ENCODE peak calls at places on chromosomes 12 and 14, in ten cellular contexts. One of them, this sample, is unnamed.
A peak's percentile ranks its signal among the peaks of the same experiment; 100 is the strongest.

GRCh38 chr12:21566907-21567355 is 37.7 kb downstream of the GYS2 start:
- DNase-seq in CD4-positive, alpha-beta T cell: no peak
- DNase-seq in left ventricle myocardium inferior: no peak
- DNase-seq in NCI-H1105 treated with DMSO at 0.1 percent for 48 hours: no peak
- DNase-seq in iris pigment epithelial cell: no peak
- DNase-seq in stimulated activated CD4-positive, alpha-beta T cell treated with anti-CD3 and anti-CD28 coated beads, Interleukin-12 subunit alpha, Interleukin-12 subunit beta, amount 100 ng/mL, for 24 hours: no peak
- DNase-seq in RWPE1: no peak
- DNase-seq in nephron progenitor cell: no peak
- DNase-seq in NCI-H187: no peak
- DNase-seq in activated naive CD8-positive, alpha-beta T cell treated with anti-CD3 and anti-CD28 coated beads, Interleukin-2, amount 10 ng/mL, durations not matched to agents 7 days and 5 days: no peak
- DNase-seq in this sample: no peak

GRCh38 chr14:74867673-74868072 is 8.3 kb downstream of the PROX2 start:
- DNase-seq in CD4-positive, alpha-beta T cell: peak; percentile 36
- DNase-seq in NCI-H187: no peak
- DNase-seq in left ventricle myocardium inferior: no peak
- DNase-seq in RWPE1: no peak
- DNase-seq in stimulated activated CD4-positive, alpha-beta T cell treated with anti-CD3 and anti-CD28 coated beads, Interleukin-12 subunit alpha, Interleukin-12 subunit beta, amount 100 ng/mL, for 24 hours: no peak
- DNase-seq in NCI-H1105 treated with DMSO at 0.1 percent for 48 hours: no peak
- DNase-seq in activated naive CD8-positive, alpha-beta T cell treated with anti-CD3 and anti-CD28 coated beads, Interleukin-2, amount 10 ng/mL, durations not matched to agents 7 days and 5 days: peak; percentile 69
- DNase-seq in nephron progenitor cell: no peak
- DNase-seq in iris pigment epithelial cell: peak; percentile 54
- DNase-seq in this sample: peak; percentile 65

GRCh38 chr14:33570717-33571058 is 380.2 kb downstream of the EGLN3 start:
- DNase-seq in nephron progenitor cell: no peak
- DNase-seq in iris pigment epithelial cell: no peak
- DNase-seq in left ventricle myocardium inferior: no peak
- DNase-seq in NCI-H187: no peak
- DNase-seq in CD4-positive, alpha-beta T cell: no peak
- DNase-seq in stimulated activated CD4-positive, alpha-beta T cell treated with anti-CD3 and anti-CD28 coated beads, Interleukin-12 subunit alpha, Interleukin-12 subunit beta, amount 100 ng/mL, for 24 hours: no peak
- DNase-seq in NCI-H1105 treated with DMSO at 0.1 percent for 48 hours: no peak
- DNase-seq in RWPE1: no peak
- DNase-seq in activated naive CD8-positive, alpha-beta T cell treated with anti-CD3 and anti-CD28 coated beads, Interleukin-2, amount 10 ng/mL, durations not matched to agents 7 days and 5 days: no peak
- DNase-seq in this sample: no peak

GRCh38 chr12:9651265-9651729 is 18.2 kb upstream of the CLEC2D start:
- DNase-seq in iris pigment epithelial cell: peak; percentile 74
- DNase-seq in left ventricle myocardium inferior: no peak
- DNase-seq in nephron progenitor cell: no peak
- DNase-seq in stimulated activated CD4-positive, alpha-beta T cell treated with anti-CD3 and anti-CD28 coated beads, Interleukin-12 subunit alpha, Interleukin-12 subunit beta, amount 100 ng/mL, for 24 hours: no peak
- DNase-seq in NCI-H187: no peak
- DNase-seq in NCI-H1105 treated with DMSO at 0.1 percent for 48 hours: no peak
- DNase-seq in activated naive CD8-positive, alpha-beta T cell treated with anti-CD3 and anti-CD28 coated beads, Interleukin-2, amount 10 ng/mL, durations not matched to agents 7 days and 5 days: peak; percentile 65
- DNase-seq in CD4-positive, alpha-beta T cell: no peak
- DNase-seq in RWPE1: no peak
- DNase-seq in this sample: peak; percentile 75

GRCh38 chr12:130955238-130955816 is 1.6 kb downstream of the ADGRD1 start:
- DNase-seq in NCI-H187: no peak
- DNase-seq in iris pigment epithelial cell: no peak
- DNase-seq in stimulated activated CD4-positive, alpha-beta T cell treated with anti-CD3 and anti-CD28 coated beads, Interleukin-12 subunit alpha, Interleukin-12 subunit beta, amount 100 ng/mL, for 24 hours: no peak
- DNase-seq in RWPE1: no peak
- DNase-seq in activated naive CD8-positive, alpha-beta T cell treated with anti-CD3 and anti-CD28 coated beads, Interleukin-2, amount 10 ng/mL, durations not matched to agents 7 days and 5 days: no peak
- DNase-seq in nephron progenitor cell: no peak
- DNase-seq in CD4-positive, alpha-beta T cell: no peak
- DNase-seq in left ventricle myocardium inferior: peak; percentile 38
- DNase-seq in NCI-H1105 treated with DMSO at 0.1 percent for 48 hours: no peak
- DNase-seq in this sample: no peak

GRCh38 chr12:113889806-113890581 is 76.1 kb downstream of the RBM19 start:
- DNase-seq in left ventricle myocardium inferior: no peak
- DNase-seq in stimulated activated CD4-positive, alpha-beta T cell treated with anti-CD3 and anti-CD28 coated beads, Interleukin-12 subunit alpha, Interleukin-12 subunit beta, amount 100 ng/mL, for 24 hours: no peak
- DNase-seq in NCI-H1105 treated with DMSO at 0.1 percent for 48 hours: no peak
- DNase-seq in activated naive CD8-positive, alpha-beta T cell treated with anti-CD3 and anti-CD28 coated beads, Interleukin-2, amount 10 ng/mL, durations not matched to agents 7 days and 5 days: no peak
- DNase-seq in NCI-H187: no peak
- DNase-seq in iris pigment epithelial cell: no peak
- DNase-seq in nephron progenitor cell: no peak
- DNase-seq in CD4-positive, alpha-beta T cell: no peak
- DNase-seq in RWPE1: no peak
- DNase-seq in this sample: no peak

GRCh38 chr14:69664865-69665526 is 53.6 kb downstream of the SUSD6 start:
- DNase-seq in NCI-H1105 treated with DMSO at 0.1 percent for 48 hours: no peak
- DNase-seq in RWPE1: no peak
- DNase-seq in left ventricle myocardium inferior: no peak
- DNase-seq in activated naive CD8-positive, alpha-beta T cell treated with anti-CD3 and anti-CD28 coated beads, Interleukin-2, amount 10 ng/mL, durations not matched to agents 7 days and 5 days: no peak
- DNase-seq in NCI-H187: no peak
- DNase-seq in iris pigment epithelial cell: no peak
- DNase-seq in nephron progenitor cell: no peak
- DNase-seq in CD4-positive, alpha-beta T cell: no peak
- DNase-seq in stimulated activated CD4-positive, alpha-beta T cell treated with anti-CD3 and anti-CD28 coated beads, Interleukin-12 subunit alpha, Interleukin-12 subunit beta, amount 100 ng/mL, for 24 hours: no peak
- DNase-seq in this sample: no peak

GRCh38 chr14:91113829-91114078 is at the start of gene DGLUCY:
- DNase-seq in NCI-H1105 treated with DMSO at 0.1 percent for 48 hours: no peak
- DNase-seq in stimulated activated CD4-positive, alpha-beta T cell treated with anti-CD3 and anti-CD28 coated beads, Interleukin-12 subunit alpha, Interleukin-12 subunit beta, amount 100 ng/mL, for 24 hours: no peak
- DNase-seq in RWPE1: no peak
- DNase-seq in left ventricle myocardium inferior: peak; percentile 86
- DNase-seq in nephron progenitor cell: no peak
- DNase-seq in CD4-positive, alpha-beta T cell: peak; percentile 53
- DNase-seq in NCI-H187: no peak
- DNase-seq in iris pigment epithelial cell: peak; percentile 82
- DNase-seq in activated naive CD8-positive, alpha-beta T cell treated with anti-CD3 and anti-CD28 coated beads, Interleukin-2, amount 10 ng/mL, durations not matched to agents 7 days and 5 days: no peak
- DNase-seq in this sample: peak; percentile 72

GRCh38 chr14:41362134-41362533 is 244.5 kb upstream of the LRFN5 start:
- DNase-seq in RWPE1: peak; percentile 0
- DNase-seq in NCI-H1105 treated with DMSO at 0.1 percent for 48 hours: no peak
- DNase-seq in nephron progenitor cell: no peak
- DNase-seq in NCI-H187: no peak
- DNase-seq in stimulated activated CD4-positive, alpha-beta T cell treated with anti-CD3 and anti-CD28 coated beads, Interleukin-12 subunit alpha, Interleukin-12 subunit beta, amount 100 ng/mL, for 24 hours: no peak
- DNase-seq in left ventricle myocardium inferior: no peak
- DNase-seq in activated naive CD8-positive, alpha-beta T cell treated with anti-CD3 and anti-CD28 coated beads, Interleukin-2, amount 10 ng/mL, durations not matched to agents 7 days and 5 days: no peak
- DNase-seq in iris pigment epithelial cell: no peak
- DNase-seq in CD4-positive, alpha-beta T cell: no peak
- DNase-seq in this sample: no peak

GRCh38 chr14:68730811-68731425 is 61.9 kb downstream of the ZFP36L1 start:
- DNase-seq in NCI-H1105 treated with DMSO at 0.1 percent for 48 hours: no peak
- DNase-seq in left ventricle myocardium inferior: no peak
- DNase-seq in stimulated activated CD4-positive, alpha-beta T cell treated with anti-CD3 and anti-CD28 coated beads, Interleukin-12 subunit alpha, Interleukin-12 subunit beta, amount 100 ng/mL, for 24 hours: no peak
- DNase-seq in iris pigment epithelial cell: no peak
- DNase-seq in nephron progenitor cell: peak; percentile 26
- DNase-seq in RWPE1: no peak
- DNase-seq in CD4-positive, alpha-beta T cell: no peak
- DNase-seq in activated naive CD8-positive, alpha-beta T cell treated with anti-CD3 and anti-CD28 coated beads, Interleukin-2, amount 10 ng/mL, durations not matched to agents 7 days and 5 days: no peak
- DNase-seq in NCI-H187: no peak
- DNase-seq in this sample: no peak

GRCh38 chr12:4214912-4215861 is 58.4 kb upstream of the CCND2 start:
- DNase-seq in iris pigment epithelial cell: no peak
- DNase-seq in NCI-H187: no peak
- DNase-seq in activated naive CD8-positive, alpha-beta T cell treated with anti-CD3 and anti-CD28 coated beads, Interleukin-2, amount 10 ng/mL, durations not matched to agents 7 days and 5 days: peak; percentile 55
- DNase-seq in nephron progenitor cell: no peak
- DNase-seq in left ventricle myocardium inferior: peak; percentile 71
- DNase-seq in CD4-positive, alpha-beta T cell: peak; percentile 16
- DNase-seq in RWPE1: no peak
- DNase-seq in stimulated activated CD4-positive, alpha-beta T cell treated with anti-CD3 and anti-CD28 coated beads, Interleukin-12 subunit alpha, Interleukin-12 subunit beta, amount 100 ng/mL, for 24 hours: no peak
- DNase-seq in NCI-H1105 treated with DMSO at 0.1 percent for 48 hours: no peak
- DNase-seq in this sample: peak; percentile 97

GRCh38 chr12:3491938-3492867 is 1.2 kb downstream of the PRMT8 start:
- DNase-seq in CD4-positive, alpha-beta T cell: peak; percentile 9
- DNase-seq in activated naive CD8-positive, alpha-beta T cell treated with anti-CD3 and anti-CD28 coated beads, Interleukin-2, amount 10 ng/mL, durations not matched to agents 7 days and 5 days: peak; percentile 77
- DNase-seq in iris pigment epithelial cell: peak; percentile 56
- DNase-seq in NCI-H1105 treated with DMSO at 0.1 percent for 48 hours: peak; percentile 61
- DNase-seq in NCI-H187: no peak
- DNase-seq in left ventricle myocardium inferior: peak; percentile 40
- DNase-seq in nephron progenitor cell: peak; percentile 95
- DNase-seq in RWPE1: peak; percentile 60
- DNase-seq in stimulated activated CD4-positive, alpha-beta T cell treated with anti-CD3 and anti-CD28 coated beads, Interleukin-12 subunit alpha, Interleukin-12 subunit beta, amount 100 ng/mL, for 24 hours: peak; percentile 10
- DNase-seq in this sample: no peak

GRCh38 chr12:86613306-86613705 is 357.1 kb upstream of the MGAT4C start:
- DNase-seq in left ventricle myocardium inferior: no peak
- DNase-seq in NCI-H187: no peak
- DNase-seq in activated naive CD8-positive, alpha-beta T cell treated with anti-CD3 and anti-CD28 coated beads, Interleukin-2, amount 10 ng/mL, durations not matched to agents 7 days and 5 days: no peak
- DNase-seq in nephron progenitor cell: no peak
- DNase-seq in stimulated activated CD4-positive, alpha-beta T cell treated with anti-CD3 and anti-CD28 coated beads, Interleukin-12 subunit alpha, Interleukin-12 subunit beta, amount 100 ng/mL, for 24 hours: no peak
- DNase-seq in iris pigment epithelial cell: peak; percentile 42
- DNase-seq in RWPE1: peak; percentile 26
- DNase-seq in CD4-positive, alpha-beta T cell: no peak
- DNase-seq in NCI-H1105 treated with DMSO at 0.1 percent for 48 hours: peak; percentile 46
- DNase-seq in this sample: peak; percentile 78

GRCh38 chr14:92494512-92494911 is 19.1 kb upstream of the RIN3 start:
- DNase-seq in RWPE1: no peak
- DNase-seq in NCI-H1105 treated with DMSO at 0.1 percent for 48 hours: no peak
- DNase-seq in NCI-H187: no peak
- DNase-seq in activated naive CD8-positive, alpha-beta T cell treated with anti-CD3 and anti-CD28 coated beads, Interleukin-2, amount 10 ng/mL, durations not matched to agents 7 days and 5 days: no peak
- DNase-seq in nephron progenitor cell: no peak
- DNase-seq in CD4-positive, alpha-beta T cell: no peak
- DNase-seq in stimulated activated CD4-positive, alpha-beta T cell treated with anti-CD3 and anti-CD28 coated beads, Interleukin-12 subunit alpha, Interleukin-12 subunit beta, amount 100 ng/mL, for 24 hours: no peak
- DNase-seq in left ventricle myocardium inferior: no peak
- DNase-seq in iris pigment epithelial cell: peak; percentile 38
- DNase-seq in this sample: peak; percentile 70